ENCODE peak calls at places on chromosomes 12 and 14, in five cellular contexts. B is CD8-positive, alpha-beta T cell; A is activated CD4-positive, CD25-positive, alpha-beta regulatory T cell treated with anti-CD3 and anti-CD28 coated beads, Interleukin-2, amount 50 U/mL, for 72 hours; O is iris pigment epithelial cell; E is NCI-H2029. T is an unnamed sample.

GRCh38 chr14:95490127-95490526 is 26.3 kb downstream of the SYNE3 start:
- DNase-seq in B (no peak), A (no peak), O (no peak), E (no peak), T (no peak)

GRCh38 chr12:111045941-111046340 is 125.6 kb upstream of the MYL2 start:
- DNase-seq in B (no peak), A (no peak), O (no peak), E (no peak), T (no peak)

GRCh38 chr12:69837191-69838085 is 12.4 kb downstream of the MYRFL start:
- DNase-seq in B (no peak), A (no peak), O (no peak), E (no peak), T (no peak)

GRCh38 chr12:43113153-43113552 is 438.9 kb downstream of the ADAMTS20 start:
- DNase-seq in B (no peak), A (no peak), O (peak), E (no peak), T (no peak)

GRCh38 chr14:102922490-102923200 is at the start of gene AMN:
- DNase-seq in B (no peak), A (no peak), O (peak), E (no peak), T (no peak)

GRCh38 chr14:77271113-77271710 is at the start of gene NGB:
- DNase-seq in B (no peak), A (no peak), O (no peak), E (no peak), T (no peak)

GRCh38 chr14:105941226-105942166 is 415.1 kb downstream of the TMEM121 start:
- DNase-seq in B (no peak), A (no peak), O (no peak), E (no peak), T (no peak)

GRCh38 chr14:81406863-81407262 is 6.7 kb upstream of the STON2 start:
- DNase-seq in B (no peak), A (no peak), O (peak), E (no peak), T (no peak)

GRCh38 chr12:114834621-114835020 is 150.6 kb upstream of the TBX3 start:
- DNase-seq in B (no peak), A (no peak), O (peak), E (no peak), T (no peak)

GRCh38 chr12:67630373-67631088 is 18.0 kb upstream of the DYRK2 start:
- DNase-seq in B (peak), A (peak), O (peak), E (peak), T (peak)

GRCh38 chr14:89184952-89185351 is 232.1 kb downstream of the FOXN3 start:
- DNase-seq in B (no peak), A (no peak), O (no peak), E (peak), T (no peak)

GRCh38 chr12:80195143-80195726 is 95.9 kb downstream of the OTOGL start:
- DNase-seq in B (no peak), A (no peak), O (peak), E (no peak), T (no peak)

GRCh38 chr14:55373784-55374725 is 37.6 kb downstream of the ATG14 start:
- DNase-seq in B (peak), A (no peak), O (peak), E (no peak), T (no peak)

GRCh38 chr14:28577711-28578131 is 188.9 kb upstream of the FOXG1 start:
- DNase-seq in B (no peak), A (no peak), O (peak), E (no peak), T (no peak)

GRCh38 chr14:100522616-100523021 is 64.6 kb downstream of the BEGAIN start:
- DNase-seq in B (no peak), A (no peak), O (no peak), E (no peak), T (no peak)

GRCh38 chr12:127664901-127665300 is 602.1 kb upstream of the TMEM132C start:
- DNase-seq in B (no peak), A (no peak), O (no peak), E (no peak), T (no peak)

GRCh38 chr12:124442281-124442680 is 125.1 kb downstream of the NCOR2 start:
- DNase-seq in B (no peak), A (no peak), O (no peak), E (no peak), T (no peak)